ENCODE peak calls at places on chromosomes 11 and 22, in six cellular contexts. One of them, this sample, is unnamed.

GRCh38 chr11:73321342-73322110 is 13.4 kb downstream of the ARHGEF17 start:
- DNase-seq in GM12878: no peak
- DNase-seq in HepG2: no peak
- DNase-seq in NB4: peak; percentile 66
- DNase-seq in endothelial cell of umbilical vein: peak; percentile 97
- DNase-seq in K562: no peak
- DNase-seq in this sample: no peak

GRCh38 chr11:9808943-9809342 is 145.1 kb downstream of the SWAP70 start:
- DNase-seq in GM12878: no peak
- DNase-seq in HepG2: peak; percentile 28
- DNase-seq in NB4: peak; percentile 14
- DNase-seq in endothelial cell of umbilical vein: no peak
- DNase-seq in K562: no peak
- DNase-seq in this sample: no peak

GRCh38 chr22:25406510-25407210 is 157.8 kb upstream of the GRK3 start:
- DNase-seq in GM12878: no peak
- DNase-seq in HepG2: peak; percentile 43
- DNase-seq in NB4: peak; percentile 57
- DNase-seq in endothelial cell of umbilical vein: no peak
- DNase-seq in K562: no peak
- DNase-seq in this sample: no peak

GRCh38 chr22:40479887-40480538 is 109.6 kb downstream of the SGSM3 start:
- DNase-seq in GM12878: no peak
- DNase-seq in HepG2: no peak
- DNase-seq in NB4: peak; percentile 64
- DNase-seq in endothelial cell of umbilical vein: no peak
- DNase-seq in K562: no peak
- DNase-seq in this sample: no peak

GRCh38 chr11:130436171-130436570 is 7.8 kb upstream of the ADAMTS8 start:
- DNase-seq in GM12878: no peak
- DNase-seq in HepG2: no peak
- DNase-seq in NB4: no peak
- DNase-seq in endothelial cell of umbilical vein: peak; percentile 14
- DNase-seq in K562: no peak
- DNase-seq in this sample: no peak

GRCh38 chr11:102111787-102112653 is 1.8 kb downstream of the YAP1 start:
- DNase-seq in GM12878: no peak
- DNase-seq in HepG2: peak; percentile 97
- DNase-seq in NB4: peak; percentile 15
- DNase-seq in endothelial cell of umbilical vein: peak; percentile 93
- DNase-seq in K562: no peak
- DNase-seq in this sample: peak; percentile 89

GRCh38 chr11:70466154-70466553 is 67.8 kb downstream of the CTTN start:
- DNase-seq in GM12878: no peak
- DNase-seq in HepG2: no peak
- DNase-seq in NB4: no peak
- DNase-seq in endothelial cell of umbilical vein: no peak
- DNase-seq in K562: peak; percentile 30
- DNase-seq in this sample: peak; percentile 25

GRCh38 chr11:26904114-26904513 is 89.8 kb upstream of the FIBIN start:
- DNase-seq in GM12878: no peak
- DNase-seq in HepG2: no peak
- DNase-seq in NB4: no peak
- DNase-seq in endothelial cell of umbilical vein: no peak
- DNase-seq in K562: no peak
- DNase-seq in this sample: no peak

GRCh38 chr11:20688761-20689160 is 19.4 kb downstream of the NELL1 start:
- DNase-seq in GM12878: no peak
- DNase-seq in HepG2: no peak
- DNase-seq in NB4: no peak
- DNase-seq in endothelial cell of umbilical vein: no peak
- DNase-seq in K562: no peak
- DNase-seq in this sample: no peak

GRCh38 chr11:79404325-79404724 is 36.5 kb downstream of the TENM4 start:
- DNase-seq in GM12878: no peak
- DNase-seq in HepG2: no peak
- DNase-seq in NB4: peak; percentile 88
- DNase-seq in endothelial cell of umbilical vein: no peak
- DNase-seq in K562: no peak
- DNase-seq in this sample: no peak

GRCh38 chr11:104967493-104968364 is 645 bp downstream of the CASP4 start:
- DNase-seq in GM12878: no peak
- DNase-seq in HepG2: no peak
- DNase-seq in NB4: peak; percentile 7
- DNase-seq in endothelial cell of umbilical vein: peak; percentile 75
- DNase-seq in K562: no peak
- DNase-seq in this sample: peak; percentile 1

GRCh38 chr11:19474211-19474610 is 233.5 kb upstream of the E2F8 start:
- DNase-seq in GM12878: no peak
- DNase-seq in HepG2: no peak
- DNase-seq in NB4: no peak
- DNase-seq in endothelial cell of umbilical vein: no peak
- DNase-seq in K562: no peak
- DNase-seq in this sample: no peak

GRCh38 chr11:33461726-33462125 is 204.5 kb downstream of the HIPK3 start:
- DNase-seq in GM12878: no peak
- DNase-seq in HepG2: no peak
- DNase-seq in NB4: no peak
- DNase-seq in endothelial cell of umbilical vein: no peak
- DNase-seq in K562: no peak
- DNase-seq in this sample: no peak

GRCh38 chr22:42644422-42645340 is 4.3 kb upstream of the ATP5MGL start:
- DNase-seq in GM12878: no peak
- DNase-seq in HepG2: no peak
- DNase-seq in NB4: no peak
- DNase-seq in endothelial cell of umbilical vein: peak; percentile 75
- DNase-seq in K562: no peak
- DNase-seq in this sample: no peak

GRCh38 chr11:116109228-116109627 is 605.0 kb upstream of the CADM1 start:
- DNase-seq in GM12878: no peak
- DNase-seq in HepG2: no peak
- DNase-seq in NB4: peak; percentile 20
- DNase-seq in endothelial cell of umbilical vein: no peak
- DNase-seq in K562: peak; percentile 21
- DNase-seq in this sample: peak; percentile 16

GRCh38 chr22:43829448-43829821 is 17.3 kb upstream of the EFCAB6 start:
- DNase-seq in GM12878: no peak
- DNase-seq in HepG2: no peak
- DNase-seq in NB4: no peak
- DNase-seq in endothelial cell of umbilical vein: no peak
- DNase-seq in K562: no peak
- DNase-seq in this sample: no peak

GRCh38 chr11:30368394-30368793 is 45.5 kb downstream of the ARL14EP start:
- DNase-seq in GM12878: no peak
- DNase-seq in HepG2: no peak
- DNase-seq in NB4: no peak
- DNase-seq in endothelial cell of umbilical vein: no peak
- DNase-seq in K562: no peak
- DNase-seq in this sample: no peak

GRCh38 chr11:77117485-77117884 is 10.6 kb upstream of the MYO7A start:
- DNase-seq in GM12878: no peak
- DNase-seq in HepG2: no peak
- DNase-seq in NB4: no peak
- DNase-seq in endothelial cell of umbilical vein: no peak
- DNase-seq in K562: no peak
- DNase-seq in this sample: no peak

GRCh38 chr22:50256258-50256862 is 5.1 kb downstream of the MAPK12 start:
- DNase-seq in GM12878: no peak
- DNase-seq in HepG2: no peak
- DNase-seq in NB4: no peak
- DNase-seq in endothelial cell of umbilical vein: no peak
- DNase-seq in K562: no peak
- DNase-seq in this sample: no peak

GRCh38 chr11:31262761-31263160 is 106.8 kb downstream of the DCDC1 start:
- DNase-seq in GM12878: no peak
- DNase-seq in HepG2: no peak
- DNase-seq in NB4: no peak
- DNase-seq in endothelial cell of umbilical vein: peak; percentile 1
- DNase-seq in K562: no peak
- DNase-seq in this sample: no peak

GRCh38 chr11:126501641-126502040 is 146.2 kb downstream of the ST3GAL4 start:
- DNase-seq in GM12878: no peak
- DNase-seq in HepG2: no peak
- DNase-seq in NB4: no peak
- DNase-seq in endothelial cell of umbilical vein: no peak
- DNase-seq in K562: no peak
- DNase-seq in this sample: no peak

GRCh38 chr11:11010624-11011127 is 152.8 kb upstream of the ZBED5 start:
- DNase-seq in GM12878: no peak
- DNase-seq in HepG2: peak; percentile 16
- DNase-seq in NB4: no peak
- DNase-seq in endothelial cell of umbilical vein: peak; percentile 23
- DNase-seq in K562: peak; percentile 19
- DNase-seq in this sample: peak; percentile 55

GRCh38 chr22:45903355-45904149 is 73.4 kb downstream of the WNT7B start:
- DNase-seq in GM12878: no peak
- DNase-seq in HepG2: no peak
- DNase-seq in NB4: peak; percentile 70
- DNase-seq in endothelial cell of umbilical vein: peak; percentile 18
- DNase-seq in K562: no peak
- DNase-seq in this sample: no peak

GRCh38 chr11:57786436-57786835 is 24.8 kb downstream of the CTNND1 start:
- DNase-seq in GM12878: no peak
- DNase-seq in HepG2: no peak
- DNase-seq in NB4: no peak
- DNase-seq in endothelial cell of umbilical vein: no peak
- DNase-seq in K562: no peak
- DNase-seq in this sample: no peak
- TF ChIP-seq MYC in GM12878: no peak
- TF ChIP-seq MYC in HepG2: no peak
- TF ChIP-seq MYC in NB4: no peak
- TF ChIP-seq MYC in endothelial cell of umbilical vein: no peak
- TF ChIP-seq MYC in K562: no peak
- TF ChIP-seq MYC in this sample: no peak

DNA sequence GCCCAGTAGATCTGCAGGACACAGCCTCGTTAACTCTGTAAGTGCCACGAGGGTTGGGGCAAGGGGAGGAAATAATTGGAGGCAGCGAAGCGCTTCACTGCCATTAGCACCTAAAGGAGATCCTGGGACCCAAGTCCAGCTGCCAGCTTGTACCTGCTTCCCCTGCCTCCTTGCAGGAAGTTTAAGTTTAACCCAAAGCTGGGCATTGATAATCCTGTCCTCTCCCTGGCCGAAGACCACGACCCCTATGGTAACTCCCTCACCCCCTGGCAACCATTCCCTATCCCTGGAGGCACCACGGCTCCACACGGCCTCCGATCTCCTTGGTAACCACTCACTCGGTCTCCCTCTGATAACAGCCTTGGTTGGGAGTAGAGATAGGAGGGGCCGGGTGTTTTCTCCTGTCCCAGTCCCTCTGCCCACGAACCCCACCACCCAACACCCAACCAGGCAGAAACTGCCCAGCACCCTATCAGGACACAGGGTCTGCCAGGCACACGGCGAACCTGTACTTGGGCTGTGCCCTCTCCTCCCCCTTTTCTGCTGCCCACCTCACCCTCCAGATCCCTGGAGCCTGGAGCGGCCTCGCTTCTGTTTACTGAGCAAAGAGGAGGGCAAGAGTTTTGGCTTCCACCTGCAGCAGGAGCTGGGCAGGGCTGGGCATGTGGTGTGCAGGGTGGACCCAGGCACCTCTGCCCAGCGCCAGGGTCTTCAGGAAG is 800 bp downstream of the NHERF4 start:
- DNase-seq in GM12878: no peak
- DNase-seq in HepG2: no peak
- DNase-seq in NB4: no peak
- DNase-seq in endothelial cell of umbilical vein: no peak
- DNase-seq in K562: no peak
- DNase-seq in this sample: no peak
- TF ChIP-seq MYC in GM12878: no peak
- TF ChIP-seq MYC in HepG2: no peak
- TF ChIP-seq MYC in NB4: no peak
- TF ChIP-seq MYC in endothelial cell of umbilical vein: no peak
- TF ChIP-seq MYC in K562: no peak
- TF ChIP-seq MYC in this sample: no peak

GRCh38 chr11:68120212-68121066 is 749 bp downstream of the CHKA start:
- DNase-seq in GM12878: peak; percentile 32
- DNase-seq in HepG2: peak; percentile 47
- DNase-seq in NB4: peak; percentile 81
- DNase-seq in endothelial cell of umbilical vein: peak; percentile 51
- DNase-seq in K562: peak; percentile 52
- DNase-seq in this sample: no peak

GRCh38 chr11:68118753-68119448 is 2.3 kb downstream of the CHKA start:
- DNase-seq in GM12878: peak; percentile 79
- DNase-seq in HepG2: no peak
- DNase-seq in NB4: peak; percentile 88
- DNase-seq in endothelial cell of umbilical vein: peak; percentile 12
- DNase-seq in K562: peak; percentile 9
- DNase-seq in this sample: no peak

GRCh38 chr11:68121067-68121899 is at the start of gene CHKA:
- DNase-seq in GM12878: peak; percentile 47
- DNase-seq in HepG2: peak; percentile 84
- DNase-seq in NB4: peak; percentile 98
- DNase-seq in endothelial cell of umbilical vein: peak; percentile 93
- DNase-seq in K562: peak; percentile 98
- DNase-seq in this sample: peak; percentile 91

GRCh38 chr11:68125164-68125563 is 4.0 kb upstream of the CHKA start:
- DNase-seq in GM12878: no peak
- DNase-seq in HepG2: no peak
- DNase-seq in NB4: no peak
- DNase-seq in endothelial cell of umbilical vein: no peak
- DNase-seq in K562: peak; percentile 3
- DNase-seq in this sample: no peak

DNA sequence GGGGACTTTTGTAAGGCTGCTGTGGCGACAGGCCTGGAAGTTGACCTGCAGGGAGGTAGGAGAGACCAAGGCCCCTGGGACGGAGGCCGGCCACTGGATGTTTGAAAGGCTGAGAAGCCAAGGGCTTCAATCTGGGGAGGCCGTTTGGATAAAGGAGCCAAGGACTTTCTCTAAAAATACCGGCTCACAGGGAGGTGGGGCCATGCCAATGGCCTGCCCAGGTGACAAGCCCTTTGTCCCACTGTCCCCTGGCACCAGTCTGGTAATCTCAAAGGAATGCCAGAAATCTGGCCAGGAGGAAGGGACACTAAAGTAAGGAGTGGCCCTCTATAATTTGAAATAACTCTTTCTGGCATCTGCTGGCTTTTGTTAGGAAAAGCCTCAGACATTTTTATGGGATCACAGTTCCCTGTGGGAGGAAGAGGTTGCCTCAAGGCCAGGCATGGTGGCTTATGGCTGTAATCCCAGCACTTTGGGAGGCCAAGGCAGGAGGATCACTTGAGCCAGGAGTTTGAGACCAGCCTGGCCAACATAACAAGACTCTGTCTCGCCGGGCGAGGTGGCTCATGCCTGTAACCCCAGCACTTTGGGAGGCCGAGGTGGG is 1.9 kb upstream of the CHKA start:
- DNase-seq in GM12878: no peak
- DNase-seq in HepG2: peak; percentile 75
- DNase-seq in NB4: no peak
- DNase-seq in endothelial cell of umbilical vein: no peak
- DNase-seq in K562: no peak
- DNase-seq in this sample: no peak
- TF ChIP-seq MYC in GM12878: no peak
- TF ChIP-seq MYC in HepG2: no peak
- TF ChIP-seq MYC in NB4: no peak
- TF ChIP-seq MYC in endothelial cell of umbilical vein: no peak
- TF ChIP-seq MYC in K562: no peak
- TF ChIP-seq MYC in this sample: no peak

GRCh38 chr11:59901306-59901705 is 22.7 kb downstream of the OOSP3 start:
- DNase-seq in GM12878: no peak
- DNase-seq in HepG2: no peak
- DNase-seq in NB4: peak; percentile 9
- DNase-seq in endothelial cell of umbilical vein: peak; percentile 98
- DNase-seq in K562: no peak
- DNase-seq in this sample: no peak
- TF ChIP-seq MYC in GM12878: no peak
- TF ChIP-seq MYC in HepG2: no peak
- TF ChIP-seq MYC in NB4: no peak
- TF ChIP-seq MYC in endothelial cell of umbilical vein: no peak
- TF ChIP-seq MYC in K562: no peak
- TF ChIP-seq MYC in this sample: no peak

This sample was measured in A549.